ENCODE peak calls at places on chromosomes 4 and X, in seven cellular contexts. One of them, this sample, is unnamed.

GRCh38 chr4:176123710-176124407 is 58.2 kb downstream of the WDR17 start:
- DNase-seq in fibroblast of lung: peak; percentile 6
- DNase-seq in NCI-H774: no peak
- DNase-seq in heart right ventricle: peak; percentile 12
- DNase-seq in endothelial cell: peak; percentile 15
- DNase-seq in KBM-7: peak; percentile 18
- DNase-seq in tibial artery: peak; percentile 20
- DNase-seq in this sample: peak; percentile 36

GRCh38 chr4:8419222-8420041 is 21.1 kb downstream of the ACOX3 start:
- DNase-seq in fibroblast of lung: peak; percentile 65
- DNase-seq in NCI-H774: no peak
- DNase-seq in heart right ventricle: no peak
- DNase-seq in endothelial cell: no peak
- DNase-seq in KBM-7: no peak
- DNase-seq in tibial artery: no peak
- DNase-seq in this sample: no peak

GRCh38 chr4:1241466-1241935 is 7.4 kb downstream of the CTBP1 start:
- DNase-seq in fibroblast of lung: no peak
- DNase-seq in NCI-H774: no peak
- DNase-seq in heart right ventricle: no peak
- DNase-seq in endothelial cell: no peak
- DNase-seq in KBM-7: no peak
- DNase-seq in tibial artery: peak; percentile 16
- DNase-seq in this sample: no peak

GRCh38 chrX:41472231-41472815 is 25.2 kb downstream of the NYX start:
- DNase-seq in fibroblast of lung: peak; percentile 30
- DNase-seq in NCI-H774: no peak
- DNase-seq in heart right ventricle: no peak
- DNase-seq in endothelial cell: no peak
- DNase-seq in KBM-7: no peak
- DNase-seq in tibial artery: no peak
- DNase-seq in this sample: no peak

GRCh38 chrX:48083212-48083611 is 11.8 kb upstream of the ZNF630 start:
- DNase-seq in fibroblast of lung: peak; percentile 29
- DNase-seq in NCI-H774: no peak
- DNase-seq in heart right ventricle: peak; percentile 25
- DNase-seq in endothelial cell: peak; percentile 41
- DNase-seq in KBM-7: peak; percentile 87
- DNase-seq in tibial artery: peak; percentile 23
- DNase-seq in this sample: peak; percentile 68

GRCh38 chrX:39854772-39855747 is 242.7 kb downstream of the BCOR start:
- DNase-seq in fibroblast of lung: no peak
- DNase-seq in NCI-H774: no peak
- DNase-seq in heart right ventricle: no peak
- DNase-seq in endothelial cell: no peak
- DNase-seq in KBM-7: peak; percentile 93
- DNase-seq in tibial artery: no peak
- DNase-seq in this sample: no peak

GRCh38 chr4:139084425-139085093 is 69.0 kb downstream of the NOCT start:
- DNase-seq in fibroblast of lung: no peak
- DNase-seq in NCI-H774: no peak
- DNase-seq in heart right ventricle: no peak
- DNase-seq in endothelial cell: peak; percentile 90
- DNase-seq in KBM-7: peak; percentile 73
- DNase-seq in tibial artery: no peak
- DNase-seq in this sample: peak; percentile 90

GRCh38 chrX:73647632-73648322 is 84.8 kb downstream of the CHIC1 start:
- DNase-seq in fibroblast of lung: no peak
- DNase-seq in NCI-H774: no peak
- DNase-seq in heart right ventricle: no peak
- DNase-seq in endothelial cell: no peak
- DNase-seq in KBM-7: no peak
- DNase-seq in tibial artery: no peak
- DNase-seq in this sample: no peak

GRCh38 chrX:119870626-119871131 is 854 bp downstream of the RNF113A start:
- DNase-seq in fibroblast of lung: peak; percentile 19
- DNase-seq in NCI-H774: no peak
- DNase-seq in heart right ventricle: no peak
- DNase-seq in endothelial cell: peak; percentile 5
- DNase-seq in KBM-7: peak; percentile 56
- DNase-seq in tibial artery: peak; percentile 20
- DNase-seq in this sample: peak; percentile 38

GRCh38 chr4:149292422-149293055 is 523.1 kb downstream of the IQCM start:
- DNase-seq in fibroblast of lung: peak; percentile 2
- DNase-seq in NCI-H774: no peak
- DNase-seq in heart right ventricle: peak; percentile 53
- DNase-seq in endothelial cell: no peak
- DNase-seq in KBM-7: no peak
- DNase-seq in tibial artery: no peak
- DNase-seq in this sample: no peak

GRCh38 chrX:29241831-29242230 is 654.6 kb downstream of the IL1RAPL1 start:
- DNase-seq in fibroblast of lung: peak; percentile 13
- DNase-seq in NCI-H774: no peak
- DNase-seq in heart right ventricle: no peak
- DNase-seq in endothelial cell: no peak
- DNase-seq in KBM-7: no peak
- DNase-seq in tibial artery: no peak
- DNase-seq in this sample: no peak

GRCh38 chr4:142350886-142351285 is 495.2 kb downstream of the INPP4B start:
- DNase-seq in fibroblast of lung: no peak
- DNase-seq in NCI-H774: peak; percentile 64
- DNase-seq in heart right ventricle: no peak
- DNase-seq in endothelial cell: no peak
- DNase-seq in KBM-7: no peak
- DNase-seq in tibial artery: no peak
- DNase-seq in this sample: no peak

GRCh38 chr4:54945838-54946237 is 179.6 kb downstream of the KDR start:
- DNase-seq in fibroblast of lung: no peak
- DNase-seq in NCI-H774: no peak
- DNase-seq in heart right ventricle: no peak
- DNase-seq in endothelial cell: peak; percentile 26
- DNase-seq in KBM-7: peak; percentile 7
- DNase-seq in tibial artery: no peak
- DNase-seq in this sample: no peak

GRCh38 chr4:185685804-185686203 is 126.2 kb downstream of the SORBS2 start:
- DNase-seq in fibroblast of lung: no peak
- DNase-seq in NCI-H774: no peak
- DNase-seq in heart right ventricle: no peak
- DNase-seq in endothelial cell: no peak
- DNase-seq in KBM-7: no peak
- DNase-seq in tibial artery: no peak
- DNase-seq in this sample: no peak

GRCh38 chr4:13912966-13913365 is 285.4 kb upstream of the BOD1L1 start:
- DNase-seq in fibroblast of lung: no peak
- DNase-seq in NCI-H774: no peak
- DNase-seq in heart right ventricle: no peak
- DNase-seq in endothelial cell: no peak
- DNase-seq in KBM-7: no peak
- DNase-seq in tibial artery: no peak
- DNase-seq in this sample: no peak

GRCh38 chr4:174483792-174484191 is 38.5 kb downstream of the HPGD start:
- DNase-seq in fibroblast of lung: peak; percentile 57
- DNase-seq in NCI-H774: no peak
- DNase-seq in heart right ventricle: no peak
- DNase-seq in endothelial cell: no peak
- DNase-seq in KBM-7: no peak
- DNase-seq in tibial artery: no peak
- DNase-seq in this sample: no peak

GRCh38 chr4:44679060-44679459 is 840 bp downstream of the GUF1 start:
- DNase-seq in fibroblast of lung: no peak
- DNase-seq in NCI-H774: no peak
- DNase-seq in heart right ventricle: no peak
- DNase-seq in endothelial cell: no peak
- DNase-seq in KBM-7: no peak
- DNase-seq in tibial artery: no peak
- DNase-seq in this sample: no peak

GRCh38 chr4:120331486-120332281 is 265.0 kb upstream of the MAD2L1 start:
- DNase-seq in fibroblast of lung: peak; percentile 66
- DNase-seq in NCI-H774: peak; percentile 4
- DNase-seq in heart right ventricle: no peak
- DNase-seq in endothelial cell: no peak
- DNase-seq in KBM-7: no peak
- DNase-seq in tibial artery: no peak
- DNase-seq in this sample: no peak